ENCODE peak calls at places on chromosomes 3 and 15, in nine cellular contexts. R is psoas muscle; P is cardiac muscle cell; J is esophagus muscularis mucosa; Q is upper lobe of right lung; D is CD8-positive, alpha-beta T cell; W is ovary; L is WERI-Rb-1; Z is transverse colon. K is an unnamed sample.

GRCh38 chr3:194672876-194673275 is 885 bp upstream of the LSG1 start:
- DNase-seq in R (no peak), P (no peak), J (peak; percentile 37), Q (no peak), D (no peak), W (no peak), L (no peak), Z (no peak), K (no peak)

GRCh38 chr3:151205482-151205881 is 2.5 kb upstream of the GPR171 start:
- DNase-seq in R (no peak), P (no peak), J (no peak), Q (no peak), D (no peak), W (no peak), L (no peak), Z (no peak), K (no peak)

GRCh38 chr3:129343643-129344360 is 65.1 kb downstream of the HMCES start:
- DNase-seq in R (peak; percentile 64), P (peak; percentile 49), J (no peak), Q (peak; percentile 78), D (no peak), W (no peak), L (no peak), Z (peak; percentile 53), K (peak; percentile 94)

GRCh38 chr3:119352863-119353527 is 58.8 kb downstream of the ARHGAP31 start:
- DNase-seq in R (no peak), P (peak; percentile 86), J (no peak), Q (no peak), D (peak; percentile 20), W (no peak), L (no peak), Z (no peak), K (no peak)

GRCh38 chr15:89806565-89807550 is 7.8 kb downstream of the ANPEP start:
- DNase-seq in R (peak; percentile 38), P (no peak), J (no peak), Q (no peak), D (no peak), W (no peak), L (no peak), Z (peak; percentile 47), K (no peak)

GRCh38 chr15:63449711-63450110 is 54.7 kb upstream of the USP3 start:
- DNase-seq in R (no peak), P (peak; percentile 15), J (no peak), Q (no peak), D (no peak), W (no peak), L (no peak), Z (peak; percentile 26), K (peak; percentile 66)

GRCh38 chr15:70259030-70259424 is 161.3 kb upstream of the TLE3 start:
- DNase-seq in R (peak; percentile 77), P (peak; percentile 76), J (peak; percentile 94), Q (peak; percentile 82), D (peak; percentile 75), W (peak; percentile 59), L (no peak), Z (peak; percentile 65), K (peak; percentile 49)

GRCh38 chr3:65854606-65855304 is 184.0 kb downstream of the MAGI1 start:
- DNase-seq in R (no peak), P (no peak), J (no peak), Q (no peak), D (no peak), W (no peak), L (no peak), Z (peak; percentile 66), K (no peak)

GRCh38 chr15:92400573-92400972 is 6.9 kb downstream of the ST8SIA2 start:
- DNase-seq in R (no peak), P (no peak), J (no peak), Q (no peak), D (no peak), W (no peak), L (peak; percentile 53), Z (no peak), K (peak; percentile 61)

GRCh38 chr3:175192536-175192935 is 333.4 kb downstream of the NAALADL2 start:
- DNase-seq in R (no peak), P (peak; percentile 30), J (no peak), Q (no peak), D (no peak), W (no peak), L (no peak), Z (no peak), K (no peak)

GRCh38 chr3:170542704-170543103 is 43.2 kb downstream of the SLC7A14 start:
- DNase-seq in R (no peak), P (no peak), J (no peak), Q (no peak), D (no peak), W (no peak), L (no peak), Z (no peak), K (no peak)

GRCh38 chr15:58771621-58772235 is 626 bp downstream of the MINDY2 start:
- DNase-seq in R (peak; percentile 78), P (no peak), J (peak; percentile 91), Q (peak; percentile 75), D (no peak), W (no peak), L (peak; percentile 48), Z (peak; percentile 54), K (peak; percentile 82)

GRCh38 chr3:95387242-95388021 is 1324.6 kb downstream of the NSUN3 start:
- DNase-seq in R (no peak), P (no peak), J (no peak), Q (no peak), D (no peak), W (no peak), L (no peak), Z (no peak), K (no peak)

GRCh38 chr3:46504780-46505179 is 7.0 kb downstream of the RTP3 start:
- DNase-seq in R (no peak), P (no peak), J (no peak), Q (no peak), D (peak; percentile 46), W (no peak), L (no peak), Z (no peak), K (no peak)

GRCh38 chr3:108468577-108468976 is 41.8 kb downstream of the MYH15 start:
- DNase-seq in R (no peak), P (no peak), J (no peak), Q (no peak), D (no peak), W (no peak), L (no peak), Z (no peak), K (no peak)

GRCh38 chr3:39260957-39261356 is 18.9 kb downstream of the CX3CR1 start:
- DNase-seq in R (peak; percentile 92), P (peak; percentile 94), J (no peak), Q (peak; percentile 86), D (peak; percentile 63), W (peak; percentile 36), L (no peak), Z (peak; percentile 54), K (peak; percentile 49)

DNA sequence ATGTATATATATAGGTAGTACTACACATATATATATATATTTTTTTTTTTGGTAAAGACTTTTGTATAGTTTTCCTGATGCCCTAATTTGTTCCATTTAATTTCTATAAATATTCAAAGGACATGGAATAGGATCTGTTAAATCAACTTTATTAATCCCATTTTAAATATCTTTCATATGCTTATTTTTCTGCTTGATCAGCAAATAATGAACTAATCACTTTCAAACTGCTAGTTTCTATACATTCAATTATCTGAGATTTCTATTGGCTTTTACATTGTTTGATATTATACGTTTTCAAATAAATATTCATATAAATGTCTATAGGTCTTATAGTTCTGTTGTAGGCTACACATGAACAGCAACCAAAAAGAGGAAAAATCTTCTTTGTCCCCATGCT is 21.7 kb downstream of the ZXDC start:
- DNase-seq in R (no peak), P (no peak), J (no peak), Q (no peak), D (no peak), W (no peak), L (no peak), Z (no peak), K (no peak)
- H3K36me3 ChIP-seq in R (peaks cover 90% of the 10 kb centered on the region), P (peaks cover 34% of the 10 kb centered on the region), J (peaks cover 87% of the 10 kb centered on the region), Q (peaks cover 95% of the 10 kb centered on the region), D (peaks cover 38% of the 10 kb centered on the region), W (no peaks in the 10 kb centered on the region), L (peaks cover 68% of the 10 kb centered on the region), Z (peaks cover 27% of the 10 kb centered on the region), K (peaks cover 14% of the 10 kb centered on the region)

GRCh38 chr3:44128057-44128775 is 113.5 kb upstream of the TOPAZ1 start:
- DNase-seq in R (no peak), P (peak; percentile 4), J (no peak), Q (no peak), D (no peak), W (no peak), L (no peak), Z (peak; percentile 10), K (peak; percentile 38)
- H3K4me3 ChIP-seq in R (no peak overlapping the region), P (no peak overlapping the region), J (no peak overlapping the region), Q (no peak overlapping the region), D (no peak overlapping the region), W (no peak overlapping the region), L (no peak overlapping the region), Z (no peak overlapping the region), K (no peak overlapping the region)

DNA sequence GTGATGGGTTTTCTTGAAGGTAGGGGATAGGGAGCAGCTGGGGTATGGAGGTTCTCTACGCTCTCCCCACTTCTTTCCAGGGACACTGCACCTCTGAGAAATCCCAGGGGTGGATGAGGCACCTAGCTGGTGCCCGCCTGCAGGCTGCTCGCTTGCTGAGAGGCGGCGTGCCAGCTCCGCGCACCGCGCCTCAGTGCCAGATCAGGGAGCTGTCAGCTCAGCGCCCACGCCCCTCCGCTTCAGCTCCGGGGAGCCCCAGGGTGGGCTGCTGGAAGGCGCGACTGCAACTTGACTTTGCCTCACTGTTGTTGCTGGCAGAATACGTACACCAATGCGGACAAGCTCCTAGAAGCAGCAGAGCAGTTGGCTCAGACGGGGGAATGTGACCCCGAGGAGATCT is 345.7 kb upstream of the UMPS start:
- DNase-seq in R (no peak), P (no peak), J (no peak), Q (no peak), D (no peak), W (no peak), L (no peak), Z (no peak), K (no peak)
- H3K27me3 ChIP-seq in R (no peaks in the 10 kb centered on the region), P (no peaks in the 10 kb centered on the region), J (no peaks in the 10 kb centered on the region), Q (no peaks in the 10 kb centered on the region), D (no peaks in the 10 kb centered on the region), W (no peaks in the 10 kb centered on the region), L (no peaks in the 10 kb centered on the region), Z (no peaks in the 10 kb centered on the region), K (no peaks in the 10 kb centered on the region)

GRCh38 chr3:123914829-123915228 is 30.7 kb upstream of the MYLK start:
- DNase-seq in R (no peak), P (no peak), J (no peak), Q (no peak), D (no peak), W (no peak), L (no peak), Z (no peak), K (no peak)

GRCh38 chr3:123920383-123920782 is 36.3 kb upstream of the MYLK start:
- DNase-seq in R (no peak), P (no peak), J (no peak), Q (no peak), D (no peak), W (no peak), L (no peak), Z (no peak), K (no peak)

GRCh38 chr3:123920868-123921267 is 36.7 kb upstream of the MYLK start:
- DNase-seq in R (no peak), P (no peak), J (no peak), Q (no peak), D (no peak), W (no peak), L (no peak), Z (no peak), K (no peak)

DNA sequence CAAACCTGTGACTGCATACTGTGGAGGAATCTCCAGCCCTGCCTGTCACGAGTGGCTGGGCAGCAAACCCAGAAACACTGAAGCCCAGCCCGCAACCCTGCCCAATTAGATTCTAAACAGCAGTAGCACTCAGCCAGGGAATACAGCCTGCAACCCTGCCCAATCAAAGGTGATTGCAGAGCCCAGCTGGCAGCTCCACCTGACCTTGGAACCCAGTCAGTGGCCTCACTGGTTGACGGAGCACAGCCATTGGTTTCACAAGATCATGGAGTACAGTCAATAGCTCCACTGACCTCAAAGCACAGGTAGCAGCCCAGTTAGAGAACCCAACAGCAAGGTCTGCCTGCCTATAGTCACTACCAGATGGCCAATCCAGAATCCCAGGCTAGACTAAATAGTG is 35.2 kb upstream of the MYLK start:
- DNase-seq in R (no peak), P (no peak), J (no peak), Q (no peak), D (no peak), W (no peak), L (no peak), Z (no peak), K (no peak)
- H3K36me3 ChIP-seq in R (peaks cover 10% of the 10 kb centered on the region), P (peaks cover 12% of the 10 kb centered on the region), J (peaks cover 8% of the 10 kb centered on the region), Q (peaks cover 5% of the 10 kb centered on the region), D (peaks cover 5% of the 10 kb centered on the region), W (no peaks in the 10 kb centered on the region), L (peaks cover 2% of the 10 kb centered on the region), Z (peaks cover 36% of the 10 kb centered on the region), K (peaks cover 1% of the 10 kb centered on the region)

K was measured in H7.